ENCODE peak calls at places on chromosomes 3 and 15, in five cellular contexts. G is uterus, V is astrocyte of the spinal cord, B is cardiac muscle cell, H is NB4. E is an unnamed sample.

GRCh38 chr3:170816341-170816740 is 53.7 kb downstream of the RPL22L1 start:
- DNase-seq in B (no peak), G (no peak), V (no peak), H (no peak), E (no peak)

GRCh38 chr3:43378066-43378935 is 92.0 kb downstream of the SNRK start:
- DNase-seq in H (peak), G (no peak), B (peak), V (peak), E (peak)

GRCh38 chr3:40086890-40087884 is 222.3 kb upstream of the EIF1B start:
- DNase-seq in H (no peak), B (peak), G (no peak), V (no peak), E (no peak)

GRCh38 chr3:4575413-4575812 is 82.3 kb downstream of the ITPR1 start:
- DNase-seq in V (no peak), G (no peak), B (no peak), H (no peak), E (no peak)

GRCh38 chr3:12442654-12443501 is 41.4 kb upstream of the TSEN2 start:
- DNase-seq in G (no peak), V (peak), H (no peak), B (no peak), E (no peak)

GRCh38 chr3:105647047-105647446 is 221.8 kb downstream of the CBLB start:
- DNase-seq in B (peak), H (peak), G (no peak), V (peak), E (no peak)

GRCh38 chr3:53129344-53129743 is 891 bp downstream of the RFT1 start:
- DNase-seq in B (no peak), G (no peak), H (peak), V (no peak), E (no peak)

GRCh38 chr15:81161215-81161673 is 27.2 kb downstream of the CFAP161 start:
- DNase-seq in G (no peak), H (no peak), V (no peak), B (no peak), E (no peak)

GRCh38 chr15:75832114-75832513 is 11.1 kb upstream of the UBE2Q2 start:
- DNase-seq in G (no peak), B (no peak), H (no peak), V (no peak), E (no peak)

GRCh38 chr15:75830910-75831805 is 12.1 kb upstream of the UBE2Q2 start:
- DNase-seq in H (no peak), B (no peak), V (no peak), G (no peak), E (no peak)

GRCh38 chr15:75827691-75828090 is 15.6 kb upstream of the UBE2Q2 start:
- DNase-seq in V (no peak), B (no peak), H (no peak), G (no peak), E (peak)

GRCh38 chr15:75831806-75832102 is 11.5 kb upstream of the UBE2Q2 start:
- DNase-seq in H (no peak), G (no peak), V (no peak), B (no peak), E (no peak)

GRCh38 chr15:75828429-75828828 is 14.8 kb upstream of the UBE2Q2 start:
- DNase-seq in V (no peak), G (no peak), H (no peak), B (no peak), E (no peak)
- TF ChIP-seq CTCF in V (no peak), G (no peak), H (no peak), B (no peak), E (no peak)

GRCh38 chr3:106814231-106814630 is 563.0 kb upstream of the CCDC54 start:
- DNase-seq in G (no peak), H (no peak), V (no peak), B (peak), E (no peak)
- TF ChIP-seq CTCF in G (no peak), H (no peak), V (no peak), B (no peak), E (no peak)

DNA sequence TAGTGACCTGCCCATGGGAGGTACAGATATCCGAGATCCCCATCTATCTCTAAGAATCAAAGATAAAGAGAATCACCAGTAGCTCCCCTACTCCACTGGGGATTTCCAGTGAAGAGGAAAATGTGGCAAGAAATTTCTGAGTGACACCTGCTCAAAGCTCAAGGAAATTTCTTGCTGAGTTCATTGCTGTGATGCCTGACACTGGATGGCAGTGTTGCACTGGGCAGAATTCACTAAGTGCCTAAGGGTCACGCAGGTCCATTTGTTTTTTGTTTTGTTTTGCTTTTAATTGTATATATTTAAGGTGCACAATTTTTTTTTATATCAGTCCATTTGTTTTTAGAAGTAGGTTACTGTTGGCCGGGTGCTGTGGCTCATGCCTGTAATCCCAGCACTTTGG is 109.5 kb upstream of the KCNAB1 start:
- DNase-seq in V (no peak), H (peak), B (peak), G (no peak), E (no peak)
- TF ChIP-seq CTCF in V (no peak), H (peak), B (peak), G (no peak), E (peak)

GRCh38 chr3:85172001-85172400 is 213.2 kb downstream of the CADM2 start:
- DNase-seq in V (no peak), B (no peak), G (no peak), H (no peak), E (no peak)
- TF ChIP-seq CTCF in V (no peak), B (no peak), G (no peak), H (no peak), E (no peak)

GRCh38 chr15:41930221-41930866 is 36.5 kb upstream of the SPTBN5 start:
- DNase-seq in H (peak), V (peak), B (peak), G (no peak), E (no peak)
- TF ChIP-seq CTCF in H (no peak), V (peak), B (peak), G (no peak), E (peak)

DNA sequence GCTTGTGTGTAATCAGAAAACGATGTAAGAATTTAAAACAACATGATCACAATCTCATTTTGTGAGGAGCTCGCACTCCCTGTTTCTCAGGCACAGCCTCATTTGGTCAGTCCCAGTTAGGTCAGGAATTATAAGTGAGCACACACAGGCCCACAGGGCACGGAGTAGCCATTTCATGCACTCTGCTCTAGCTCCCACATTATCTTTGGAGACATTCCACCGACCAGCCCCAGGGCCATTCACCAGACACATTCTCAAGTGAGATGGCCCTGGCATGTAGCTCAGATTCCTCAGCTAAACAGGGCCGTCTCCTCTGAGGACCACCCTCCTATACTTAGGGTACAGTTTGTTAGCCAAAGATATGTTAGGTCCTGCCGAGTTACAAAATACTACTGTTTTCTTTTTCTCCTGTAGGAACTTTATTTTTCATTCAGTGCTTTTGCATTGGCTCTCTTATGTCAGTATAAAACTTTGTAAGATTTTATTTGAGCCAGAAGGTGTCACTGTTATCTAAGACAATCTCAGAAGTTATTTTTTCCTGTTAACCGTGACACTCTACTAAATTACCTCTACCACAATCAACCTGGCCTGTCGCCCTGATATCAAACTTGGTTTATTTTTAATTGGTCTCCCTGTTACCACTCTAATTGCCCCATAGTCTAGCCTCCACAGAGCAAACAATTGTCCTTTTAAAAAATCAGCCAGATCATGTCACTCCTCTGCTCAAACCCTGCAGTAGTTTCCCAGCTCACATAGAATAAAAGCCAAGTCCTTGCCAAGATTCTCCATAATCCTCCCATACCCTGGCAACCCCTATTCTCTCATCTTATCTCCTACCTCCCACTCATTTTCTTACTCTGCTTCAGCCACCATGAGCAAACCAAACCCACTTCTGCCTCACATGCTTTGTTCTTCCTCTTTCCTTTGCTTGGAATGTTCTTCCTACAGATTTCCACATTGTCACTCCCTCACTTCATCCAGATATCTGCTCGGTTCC is 105.7 kb downstream of the PPP2R3A start:
- DNase-seq in G (peak), B (peak), V (peak), H (peak), E (peak)
- TF ChIP-seq CTCF in G (peak), B (no peak), V (no peak), H (no peak), E (peak)

GRCh38 chr3:34277110-34277509 is 478.7 kb downstream of the PDCD6IP start:
- DNase-seq in G (no peak), B (no peak), H (no peak), V (no peak), E (no peak)
- TF ChIP-seq CTCF in G (no peak), B (no peak), H (no peak), V (no peak), E (no peak)

GRCh38 chr3:101781166-101781565 is 2.2 kb downstream of the NXPE3 start:
- DNase-seq in V (no peak), B (peak), H (no peak), G (no peak), E (no peak)
- TF ChIP-seq CTCF in V (no peak), B (no peak), H (no peak), G (no peak), E (no peak)

GRCh38 chr15:40042791-40043320 is 3.9 kb upstream of the SRP14 start:
- DNase-seq in G (no peak), B (no peak), V (no peak), H (no peak), E (peak)

GRCh38 chr15:40038267-40038653 is 721 bp downstream of the SRP14 start:
- DNase-seq in B (peak), H (peak), G (no peak), V (peak), E (no peak)

GRCh38 chr15:40040293-40040635 is 1.3 kb upstream of the SRP14 start:
- DNase-seq in V (no peak), H (peak), G (no peak), B (no peak), E (peak)

GRCh38 chr15:40040770-40041169 is 1.8 kb upstream of the SRP14 start:
- DNase-seq in H (no peak), G (no peak), V (no peak), B (no peak), E (peak)

GRCh38 chr15:40038654-40039543 is at the start of gene SRP14:
- DNase-seq in B (peak), V (peak), H (peak), G (peak), E (peak)
- TF ChIP-seq CTCF in B (no peak), V (no peak), H (no peak), G (peak), E (no peak)

E was measured in osteocyte.